ENCODE peak calls at places on chromosome 13, in ten cellular contexts. One of them, this sample, is unnamed.

GRCh38 chr13:39350461-39350881 is 252.5 kb downstream of the LHFPL6 start:
- DNase-seq in H7: peak
- DNase-seq in right cardiac atrium: peak
- DNase-seq in amniotic stem cell: no peak
- DNase-seq in NCI-H2029: no peak
- DNase-seq in brain pericyte: no peak
- DNase-seq in activated CD8-positive, alpha-beta T cell treated with anti-CD3 and anti-CD28 coated beads for 36 hours: no peak
- DNase-seq in tibial artery: no peak
- DNase-seq in H9: no peak
- DNase-seq in CD8-positive, alpha-beta memory T cell: no peak
- DNase-seq in this sample: no peak

GRCh38 chr13:95239293-95239692 is 62.0 kb downstream of the ABCC4 start:
- DNase-seq in H7: no peak
- DNase-seq in right cardiac atrium: no peak
- DNase-seq in amniotic stem cell: no peak
- DNase-seq in NCI-H2029: no peak
- DNase-seq in brain pericyte: no peak
- DNase-seq in activated CD8-positive, alpha-beta T cell treated with anti-CD3 and anti-CD28 coated beads for 36 hours: no peak
- DNase-seq in tibial artery: no peak
- DNase-seq in H9: no peak
- DNase-seq in CD8-positive, alpha-beta memory T cell: no peak
- DNase-seq in this sample: no peak

GRCh38 chr13:100725472-100725871 is 50.9 kb upstream of the TMTC4 start:
- DNase-seq in H7: no peak
- DNase-seq in right cardiac atrium: no peak
- DNase-seq in amniotic stem cell: no peak
- DNase-seq in NCI-H2029: no peak
- DNase-seq in brain pericyte: no peak
- DNase-seq in activated CD8-positive, alpha-beta T cell treated with anti-CD3 and anti-CD28 coated beads for 36 hours: peak
- DNase-seq in tibial artery: no peak
- DNase-seq in H9: no peak
- DNase-seq in CD8-positive, alpha-beta memory T cell: no peak
- DNase-seq in this sample: no peak

GRCh38 chr13:71877280-71877653 is 10.3 kb upstream of the DACH1 start:
- DNase-seq in H7: peak
- DNase-seq in right cardiac atrium: no peak
- DNase-seq in amniotic stem cell: no peak
- DNase-seq in NCI-H2029: no peak
- DNase-seq in brain pericyte: no peak
- DNase-seq in activated CD8-positive, alpha-beta T cell treated with anti-CD3 and anti-CD28 coated beads for 36 hours: no peak
- DNase-seq in tibial artery: no peak
- DNase-seq in H9: peak
- DNase-seq in CD8-positive, alpha-beta memory T cell: no peak
- DNase-seq in this sample: no peak

GRCh38 chr13:101417043-101417406 is 717 bp upstream of the NALCN start:
- DNase-seq in H7: peak
- DNase-seq in right cardiac atrium: no peak
- DNase-seq in amniotic stem cell: peak
- DNase-seq in NCI-H2029: no peak
- DNase-seq in brain pericyte: no peak
- DNase-seq in activated CD8-positive, alpha-beta T cell treated with anti-CD3 and anti-CD28 coated beads for 36 hours: no peak
- DNase-seq in tibial artery: no peak
- DNase-seq in H9: no peak
- DNase-seq in CD8-positive, alpha-beta memory T cell: no peak
- DNase-seq in this sample: no peak

GRCh38 chr13:111382411-111382810 is 62.0 kb downstream of the TEX29 start:
- DNase-seq in H7: no peak
- DNase-seq in right cardiac atrium: no peak
- DNase-seq in amniotic stem cell: no peak
- DNase-seq in NCI-H2029: no peak
- DNase-seq in brain pericyte: no peak
- DNase-seq in activated CD8-positive, alpha-beta T cell treated with anti-CD3 and anti-CD28 coated beads for 36 hours: no peak
- DNase-seq in tibial artery: peak
- DNase-seq in H9: peak
- DNase-seq in CD8-positive, alpha-beta memory T cell: no peak
- DNase-seq in this sample: no peak

GRCh38 chr13:50612717-50613116 is 230.8 kb downstream of the DLEU7 start:
- DNase-seq in H7: no peak
- DNase-seq in right cardiac atrium: no peak
- DNase-seq in amniotic stem cell: no peak
- DNase-seq in NCI-H2029: no peak
- DNase-seq in brain pericyte: no peak
- DNase-seq in activated CD8-positive, alpha-beta T cell treated with anti-CD3 and anti-CD28 coated beads for 36 hours: no peak
- DNase-seq in tibial artery: no peak
- DNase-seq in H9: no peak
- DNase-seq in CD8-positive, alpha-beta memory T cell: no peak
- DNase-seq in this sample: no peak

GRCh38 chr13:44364019-44364418 is 9.6 kb upstream of the SERP2 start:
- DNase-seq in H7: no peak
- DNase-seq in right cardiac atrium: no peak
- DNase-seq in amniotic stem cell: no peak
- DNase-seq in NCI-H2029: no peak
- DNase-seq in brain pericyte: no peak
- DNase-seq in activated CD8-positive, alpha-beta T cell treated with anti-CD3 and anti-CD28 coated beads for 36 hours: no peak
- DNase-seq in tibial artery: no peak
- DNase-seq in H9: no peak
- DNase-seq in CD8-positive, alpha-beta memory T cell: no peak
- DNase-seq in this sample: no peak

GRCh38 chr13:44770951-44771350 is 194.8 kb upstream of the TSC22D1 start:
- DNase-seq in H7: no peak
- DNase-seq in right cardiac atrium: no peak
- DNase-seq in amniotic stem cell: no peak
- DNase-seq in NCI-H2029: no peak
- DNase-seq in brain pericyte: no peak
- DNase-seq in activated CD8-positive, alpha-beta T cell treated with anti-CD3 and anti-CD28 coated beads for 36 hours: no peak
- DNase-seq in tibial artery: no peak
- DNase-seq in H9: no peak
- DNase-seq in CD8-positive, alpha-beta memory T cell: no peak
- DNase-seq in this sample: no peak

GRCh38 chr13:42812311-42812710 is 30.9 kb downstream of the FAM216B start:
- DNase-seq in H7: no peak
- DNase-seq in right cardiac atrium: no peak
- DNase-seq in amniotic stem cell: no peak
- DNase-seq in NCI-H2029: no peak
- DNase-seq in brain pericyte: no peak
- DNase-seq in activated CD8-positive, alpha-beta T cell treated with anti-CD3 and anti-CD28 coated beads for 36 hours: no peak
- DNase-seq in tibial artery: no peak
- DNase-seq in H9: no peak
- DNase-seq in CD8-positive, alpha-beta memory T cell: no peak
- DNase-seq in this sample: no peak

GRCh38 chr13:49652691-49653305 is 24.5 kb downstream of the ARL11 start:
- DNase-seq in H7: peak
- DNase-seq in right cardiac atrium: peak
- DNase-seq in amniotic stem cell: no peak
- DNase-seq in NCI-H2029: no peak
- DNase-seq in brain pericyte: no peak
- DNase-seq in activated CD8-positive, alpha-beta T cell treated with anti-CD3 and anti-CD28 coated beads for 36 hours: peak
- DNase-seq in tibial artery: no peak
- DNase-seq in H9: peak
- DNase-seq in CD8-positive, alpha-beta memory T cell: no peak
- DNase-seq in this sample: no peak

GRCh38 chr13:111341886-111342285 is 21.4 kb downstream of the TEX29 start:
- DNase-seq in H7: no peak
- DNase-seq in right cardiac atrium: no peak
- DNase-seq in amniotic stem cell: no peak
- DNase-seq in NCI-H2029: no peak
- DNase-seq in brain pericyte: no peak
- DNase-seq in activated CD8-positive, alpha-beta T cell treated with anti-CD3 and anti-CD28 coated beads for 36 hours: no peak
- DNase-seq in tibial artery: no peak
- DNase-seq in H9: peak
- DNase-seq in CD8-positive, alpha-beta memory T cell: no peak
- DNase-seq in this sample: no peak

GRCh38 chr13:40787062-40787461 is 2.3 kb upstream of the SLC25A15 start:
- DNase-seq in H7: no peak
- DNase-seq in right cardiac atrium: no peak
- DNase-seq in amniotic stem cell: no peak
- DNase-seq in NCI-H2029: no peak
- DNase-seq in brain pericyte: no peak
- DNase-seq in activated CD8-positive, alpha-beta T cell treated with anti-CD3 and anti-CD28 coated beads for 36 hours: peak
- DNase-seq in tibial artery: no peak
- DNase-seq in H9: peak
- DNase-seq in CD8-positive, alpha-beta memory T cell: no peak
- DNase-seq in this sample: no peak

GRCh38 chr13:22454586-22454985 is 726.2 kb upstream of the SGCG start:
- DNase-seq in H7: peak
- DNase-seq in right cardiac atrium: no peak
- DNase-seq in amniotic stem cell: no peak
- DNase-seq in NCI-H2029: no peak
- DNase-seq in brain pericyte: no peak
- DNase-seq in activated CD8-positive, alpha-beta T cell treated with anti-CD3 and anti-CD28 coated beads for 36 hours: no peak
- DNase-seq in tibial artery: no peak
- DNase-seq in H9: peak
- DNase-seq in CD8-positive, alpha-beta memory T cell: no peak
- DNase-seq in this sample: no peak

GRCh38 chr13:112844879-112845278 is 124.1 kb upstream of the MCF2L start:
- DNase-seq in H7: no peak
- DNase-seq in right cardiac atrium: no peak
- DNase-seq in amniotic stem cell: no peak
- DNase-seq in NCI-H2029: no peak
- DNase-seq in brain pericyte: no peak
- DNase-seq in activated CD8-positive, alpha-beta T cell treated with anti-CD3 and anti-CD28 coated beads for 36 hours: no peak
- DNase-seq in tibial artery: no peak
- DNase-seq in H9: no peak
- DNase-seq in CD8-positive, alpha-beta memory T cell: no peak
- DNase-seq in this sample: no peak

GRCh38 chr13:47545630-47546029 is 455.4 kb downstream of the SUCLA2 start:
- DNase-seq in H7: no peak
- DNase-seq in right cardiac atrium: no peak
- DNase-seq in amniotic stem cell: no peak
- DNase-seq in NCI-H2029: no peak
- DNase-seq in brain pericyte: no peak
- DNase-seq in activated CD8-positive, alpha-beta T cell treated with anti-CD3 and anti-CD28 coated beads for 36 hours: no peak
- DNase-seq in tibial artery: no peak
- DNase-seq in H9: no peak
- DNase-seq in CD8-positive, alpha-beta memory T cell: no peak
- DNase-seq in this sample: no peak

GRCh38 chr13:49265822-49266221 is 18.1 kb downstream of the CDADC1 start:
- DNase-seq in H7: no peak
- DNase-seq in right cardiac atrium: no peak
- DNase-seq in amniotic stem cell: no peak
- DNase-seq in NCI-H2029: no peak
- DNase-seq in brain pericyte: no peak
- DNase-seq in activated CD8-positive, alpha-beta T cell treated with anti-CD3 and anti-CD28 coated beads for 36 hours: no peak
- DNase-seq in tibial artery: no peak
- DNase-seq in H9: no peak
- DNase-seq in CD8-positive, alpha-beta memory T cell: no peak
- DNase-seq in this sample: no peak

GRCh38 chr13:24178847-24179845 is 18.6 kb downstream of the SPATA13 start:
- DNase-seq in H7: no peak
- DNase-seq in right cardiac atrium: no peak
- DNase-seq in amniotic stem cell: no peak
- DNase-seq in NCI-H2029: no peak
- DNase-seq in brain pericyte: no peak
- DNase-seq in activated CD8-positive, alpha-beta T cell treated with anti-CD3 and anti-CD28 coated beads for 36 hours: peak
- DNase-seq in tibial artery: no peak
- DNase-seq in H9: no peak
- DNase-seq in CD8-positive, alpha-beta memory T cell: no peak
- DNase-seq in this sample: no peak

GRCh38 chr13:88602786-88603777 is 931.9 kb downstream of the SLITRK5 start:
- DNase-seq in H7: peak
- DNase-seq in right cardiac atrium: no peak
- DNase-seq in amniotic stem cell: no peak
- DNase-seq in NCI-H2029: no peak
- DNase-seq in brain pericyte: no peak
- DNase-seq in activated CD8-positive, alpha-beta T cell treated with anti-CD3 and anti-CD28 coated beads for 36 hours: no peak
- DNase-seq in tibial artery: no peak
- DNase-seq in H9: no peak
- DNase-seq in CD8-positive, alpha-beta memory T cell: no peak
- DNase-seq in this sample: no peak

GRCh38 chr13:70932511-70932910 is 824.3 kb upstream of the KLHL1 start:
- DNase-seq in H7: no peak
- DNase-seq in right cardiac atrium: no peak
- DNase-seq in amniotic stem cell: no peak
- DNase-seq in NCI-H2029: no peak
- DNase-seq in brain pericyte: no peak
- DNase-seq in activated CD8-positive, alpha-beta T cell treated with anti-CD3 and anti-CD28 coated beads for 36 hours: no peak
- DNase-seq in tibial artery: no peak
- DNase-seq in H9: no peak
- DNase-seq in CD8-positive, alpha-beta memory T cell: no peak
- DNase-seq in this sample: no peak

GRCh38 chr13:102402292-102402691 is 444 bp upstream of the FGF14 start:
- DNase-seq in H7: peak
- DNase-seq in right cardiac atrium: peak
- DNase-seq in amniotic stem cell: no peak
- DNase-seq in NCI-H2029: no peak
- DNase-seq in brain pericyte: no peak
- DNase-seq in activated CD8-positive, alpha-beta T cell treated with anti-CD3 and anti-CD28 coated beads for 36 hours: peak
- DNase-seq in tibial artery: no peak
- DNase-seq in H9: peak
- DNase-seq in CD8-positive, alpha-beta memory T cell: peak
- DNase-seq in this sample: peak

GRCh38 chr13:61253105-61253877 is 162.4 kb downstream of the PCDH20 start:
- DNase-seq in H7: no peak
- DNase-seq in right cardiac atrium: no peak
- DNase-seq in amniotic stem cell: no peak
- DNase-seq in NCI-H2029: no peak
- DNase-seq in brain pericyte: no peak
- DNase-seq in activated CD8-positive, alpha-beta T cell treated with anti-CD3 and anti-CD28 coated beads for 36 hours: no peak
- DNase-seq in tibial artery: no peak
- DNase-seq in H9: no peak
- DNase-seq in CD8-positive, alpha-beta memory T cell: no peak
- DNase-seq in this sample: no peak

GRCh38 chr13:93875527-93875926 is 604.0 kb downstream of the DCT start:
- DNase-seq in H7: no peak
- DNase-seq in right cardiac atrium: no peak
- DNase-seq in amniotic stem cell: no peak
- DNase-seq in NCI-H2029: no peak
- DNase-seq in brain pericyte: no peak
- DNase-seq in activated CD8-positive, alpha-beta T cell treated with anti-CD3 and anti-CD28 coated beads for 36 hours: no peak
- DNase-seq in tibial artery: no peak
- DNase-seq in H9: no peak
- DNase-seq in CD8-positive, alpha-beta memory T cell: no peak
- DNase-seq in this sample: no peak

GRCh38 chr13:19984430-19985218 is 26.1 kb downstream of the ZMYM2 start:
- DNase-seq in H7: peak
- DNase-seq in right cardiac atrium: no peak
- DNase-seq in amniotic stem cell: peak
- DNase-seq in NCI-H2029: no peak
- DNase-seq in brain pericyte: no peak
- DNase-seq in activated CD8-positive, alpha-beta T cell treated with anti-CD3 and anti-CD28 coated beads for 36 hours: no peak
- DNase-seq in tibial artery: no peak
- DNase-seq in H9: no peak
- DNase-seq in CD8-positive, alpha-beta memory T cell: peak
- DNase-seq in this sample: no peak

GRCh38 chr13:71017607-71018006 is 849.4 kb downstream of the DACH1 start:
- DNase-seq in H7: no peak
- DNase-seq in right cardiac atrium: no peak
- DNase-seq in amniotic stem cell: no peak
- DNase-seq in NCI-H2029: no peak
- DNase-seq in brain pericyte: no peak
- DNase-seq in activated CD8-positive, alpha-beta T cell treated with anti-CD3 and anti-CD28 coated beads for 36 hours: no peak
- DNase-seq in tibial artery: no peak
- DNase-seq in H9: no peak
- DNase-seq in CD8-positive, alpha-beta memory T cell: no peak
- DNase-seq in this sample: no peak

GRCh38 chr13:93227280-93227905 is 786 bp downstream of the GPC6 start:
- DNase-seq in H7: peak
- DNase-seq in right cardiac atrium: peak
- DNase-seq in amniotic stem cell: no peak
- DNase-seq in NCI-H2029: peak
- DNase-seq in brain pericyte: peak
- DNase-seq in activated CD8-positive, alpha-beta T cell treated with anti-CD3 and anti-CD28 coated beads for 36 hours: no peak
- DNase-seq in tibial artery: peak
- DNase-seq in H9: peak
- DNase-seq in CD8-positive, alpha-beta memory T cell: no peak
- DNase-seq in this sample: no peak

GRCh38 chr13:52128714-52129700 is at the start of gene NEK5:
- DNase-seq in H7: peak
- DNase-seq in right cardiac atrium: peak
- DNase-seq in amniotic stem cell: peak
- DNase-seq in NCI-H2029: no peak
- DNase-seq in brain pericyte: no peak
- DNase-seq in activated CD8-positive, alpha-beta T cell treated with anti-CD3 and anti-CD28 coated beads for 36 hours: peak
- DNase-seq in tibial artery: peak
- DNase-seq in H9: peak
- DNase-seq in CD8-positive, alpha-beta memory T cell: peak
- DNase-seq in this sample: peak

This sample was measured in CD4-positive, alpha-beta T cell.